ENCODE peak calls at places on chromosomes 7 and 10, in five cellular contexts. One of them, this sample, is unnamed.
A peak's percentile ranks its signal among the peaks of the same experiment; 100 is the strongest.

GRCh38 chr10:113704637-113705343 is 25.1 kb downstream of the CASP7 start:
- DNase-seq in adrenal gland: no peak
- DNase-seq in GM19239: no peak
- DNase-seq in activated CD4-positive, alpha-beta T cell treated with anti-CD3 and anti-CD28 coated beads, Interleukin-2, amount 50 U/mL, for 1 hour: peak; percentile 10
- DNase-seq in iris pigment epithelial cell: peak; percentile 61
- DNase-seq in this sample: no peak

GRCh38 chr7:92723978-92724377 is 112.4 kb downstream of the CDK6 start:
- DNase-seq in adrenal gland: no peak
- DNase-seq in GM19239: no peak
- DNase-seq in activated CD4-positive, alpha-beta T cell treated with anti-CD3 and anti-CD28 coated beads, Interleukin-2, amount 50 U/mL, for 1 hour: no peak
- DNase-seq in iris pigment epithelial cell: no peak
- DNase-seq in this sample: no peak

GRCh38 chr10:30970760-30971460 is 60.8 kb downstream of the ZNF438 start:
- DNase-seq in adrenal gland: no peak
- DNase-seq in GM19239: no peak
- DNase-seq in activated CD4-positive, alpha-beta T cell treated with anti-CD3 and anti-CD28 coated beads, Interleukin-2, amount 50 U/mL, for 1 hour: no peak
- DNase-seq in iris pigment epithelial cell: peak; percentile 50
- DNase-seq in this sample: no peak

GRCh38 chr10:43938810-43939209 is 290.1 kb upstream of the ZNF32 start:
- DNase-seq in adrenal gland: no peak
- DNase-seq in GM19239: no peak
- DNase-seq in activated CD4-positive, alpha-beta T cell treated with anti-CD3 and anti-CD28 coated beads, Interleukin-2, amount 50 U/mL, for 1 hour: no peak
- DNase-seq in iris pigment epithelial cell: no peak
- DNase-seq in this sample: no peak

GRCh38 chr7:13603661-13604060 is 385.8 kb downstream of the ETV1 start:
- DNase-seq in adrenal gland: no peak
- DNase-seq in GM19239: no peak
- DNase-seq in activated CD4-positive, alpha-beta T cell treated with anti-CD3 and anti-CD28 coated beads, Interleukin-2, amount 50 U/mL, for 1 hour: no peak
- DNase-seq in iris pigment epithelial cell: no peak
- DNase-seq in this sample: no peak

GRCh38 chr10:25226775-25227682 is 52.2 kb downstream of the GPR158 start:
- DNase-seq in adrenal gland: peak; percentile 24
- DNase-seq in GM19239: no peak
- DNase-seq in activated CD4-positive, alpha-beta T cell treated with anti-CD3 and anti-CD28 coated beads, Interleukin-2, amount 50 U/mL, for 1 hour: no peak
- DNase-seq in iris pigment epithelial cell: peak; percentile 51
- DNase-seq in this sample: no peak

GRCh38 chr7:88206235-88206634 is 13.6 kb downstream of the SRI start:
- DNase-seq in adrenal gland: no peak
- DNase-seq in GM19239: no peak
- DNase-seq in activated CD4-positive, alpha-beta T cell treated with anti-CD3 and anti-CD28 coated beads, Interleukin-2, amount 50 U/mL, for 1 hour: no peak
- DNase-seq in iris pigment epithelial cell: no peak
- DNase-seq in this sample: no peak

GRCh38 chr7:20784311-20785210 is 2.1 kb downstream of the SP8 start:
- DNase-seq in adrenal gland: no peak
- DNase-seq in GM19239: peak; percentile 18
- DNase-seq in activated CD4-positive, alpha-beta T cell treated with anti-CD3 and anti-CD28 coated beads, Interleukin-2, amount 50 U/mL, for 1 hour: no peak
- DNase-seq in iris pigment epithelial cell: no peak
- DNase-seq in this sample: no peak

GRCh38 chr7:95927781-95928180 is 155.4 kb downstream of the DYNC1I1 start:
- DNase-seq in adrenal gland: no peak
- DNase-seq in GM19239: no peak
- DNase-seq in activated CD4-positive, alpha-beta T cell treated with anti-CD3 and anti-CD28 coated beads, Interleukin-2, amount 50 U/mL, for 1 hour: no peak
- DNase-seq in iris pigment epithelial cell: no peak
- DNase-seq in this sample: no peak

GRCh38 chr10:132967540-132967939 is 25.2 kb upstream of the CFAP46 start:
- DNase-seq in adrenal gland: no peak
- DNase-seq in GM19239: no peak
- DNase-seq in activated CD4-positive, alpha-beta T cell treated with anti-CD3 and anti-CD28 coated beads, Interleukin-2, amount 50 U/mL, for 1 hour: no peak
- DNase-seq in iris pigment epithelial cell: no peak
- DNase-seq in this sample: no peak

GRCh38 chr10:69139961-69140360 is 16.0 kb downstream of the VPS26A start:
- DNase-seq in adrenal gland: peak; percentile 42
- DNase-seq in GM19239: no peak
- DNase-seq in activated CD4-positive, alpha-beta T cell treated with anti-CD3 and anti-CD28 coated beads, Interleukin-2, amount 50 U/mL, for 1 hour: no peak
- DNase-seq in iris pigment epithelial cell: no peak
- DNase-seq in this sample: no peak

GRCh38 chr10:103783686-103784085 is 71.7 kb downstream of the SH3PXD2A start:
- DNase-seq in adrenal gland: no peak
- DNase-seq in GM19239: no peak
- DNase-seq in activated CD4-positive, alpha-beta T cell treated with anti-CD3 and anti-CD28 coated beads, Interleukin-2, amount 50 U/mL, for 1 hour: no peak
- DNase-seq in iris pigment epithelial cell: no peak
- DNase-seq in this sample: no peak

GRCh38 chr7:83976302-83976701 is 218.3 kb downstream of the SEMA3A start:
- DNase-seq in adrenal gland: no peak
- DNase-seq in GM19239: no peak
- DNase-seq in activated CD4-positive, alpha-beta T cell treated with anti-CD3 and anti-CD28 coated beads, Interleukin-2, amount 50 U/mL, for 1 hour: no peak
- DNase-seq in iris pigment epithelial cell: peak; percentile 21
- DNase-seq in this sample: no peak

GRCh38 chr7:51045319-51046102 is 262.8 kb upstream of the GRB10 start:
- DNase-seq in adrenal gland: no peak
- DNase-seq in GM19239: no peak
- DNase-seq in activated CD4-positive, alpha-beta T cell treated with anti-CD3 and anti-CD28 coated beads, Interleukin-2, amount 50 U/mL, for 1 hour: no peak
- DNase-seq in iris pigment epithelial cell: peak; percentile 94
- DNase-seq in this sample: no peak

GRCh38 chr10:110837418-110838120 is 34.2 kb upstream of the PDCD4 start:
- DNase-seq in adrenal gland: no peak
- DNase-seq in GM19239: no peak
- DNase-seq in activated CD4-positive, alpha-beta T cell treated with anti-CD3 and anti-CD28 coated beads, Interleukin-2, amount 50 U/mL, for 1 hour: no peak
- DNase-seq in iris pigment epithelial cell: no peak
- DNase-seq in this sample: no peak